ENCODE peak calls at places on chromosomes 1 and 21, in ten cellular contexts. V, R, F, T, Y, U, O, K, A and P are unnamed samples.

GRCh38 chr1:67780637-67781036 is 52.6 kb downstream of the GNG12 start:
- DNase-seq in V (no peak), R (no peak), F (no peak), T (no peak), Y (no peak), U (no peak), O (no peak), K (no peak), A (no peak), P (no peak)

GRCh38 chr1:159212596-159212995 is 7.9 kb downstream of the ACKR1 start:
- DNase-seq in V (no peak), R (no peak), F (no peak), T (no peak), Y (no peak), U (no peak), O (no peak), K (no peak), A (no peak), P (peak)

GRCh38 chr1:147491098-147491497 is 50.2 kb upstream of the BCL9 start:
- DNase-seq in V (no peak), R (no peak), F (no peak), T (no peak), Y (no peak), U (no peak), O (no peak), K (no peak), A (no peak), P (no peak)

GRCh38 chr21:39385299-39386145 is 36.6 kb upstream of the HMGN1 start:
- DNase-seq in V (peak), R (no peak), F (peak), T (no peak), Y (peak), U (no peak), O (peak), K (peak), A (no peak), P (peak)

GRCh38 chr1:117683571-117684285 is 77.9 kb downstream of the TENT5C start:
- DNase-seq in V (peak), R (no peak), F (no peak), T (no peak), Y (no peak), U (no peak), O (no peak), K (peak), A (no peak), P (no peak)

GRCh38 chr1:219174672-219175564 is 1.2 kb downstream of the LYPLAL1 start:
- DNase-seq in V (peak), R (peak), F (peak), T (no peak), Y (peak), U (peak), O (peak), K (peak), A (no peak), P (peak)

GRCh38 chr1:170670751-170671628 is 7.1 kb downstream of the PRRX1 start:
- DNase-seq in V (no peak), R (no peak), F (no peak), T (no peak), Y (peak), U (peak), O (peak), K (no peak), A (peak), P (no peak)

GRCh38 chr1:54985556-54985955 is 5.1 kb downstream of the TMEM61 start:
- DNase-seq in V (no peak), R (no peak), F (no peak), T (no peak), Y (no peak), U (no peak), O (no peak), K (no peak), A (no peak), P (no peak)

GRCh38 chr1:27402349-27402754 is 9.9 kb downstream of the GPR3 start:
- DNase-seq in V (peak), R (no peak), F (peak), T (peak), Y (peak), U (peak), O (no peak), K (no peak), A (no peak), P (peak)

GRCh38 chr1:152189657-152190442 is 30.8 kb upstream of the RPTN start:
- DNase-seq in V (peak), R (no peak), F (peak), T (peak), Y (peak), U (peak), O (peak), K (peak), A (no peak), P (peak)

GRCh38 chr1:61078611-61079010 is 3.8 kb upstream of the NFIA start:
- DNase-seq in V (peak), R (no peak), F (no peak), T (no peak), Y (peak), U (peak), O (no peak), K (no peak), A (no peak), P (no peak)

GRCh38 chr1:66750578-66750977 is 1.7 kb upstream of the DYNLT5 start:
- DNase-seq in V (no peak), R (no peak), F (no peak), T (no peak), Y (peak), U (no peak), O (no peak), K (no peak), A (no peak), P (no peak)

GRCh38 chr1:196393742-196394141 is 214.5 kb downstream of the KCNT2 start:
- DNase-seq in V (peak), R (peak), F (no peak), T (no peak), Y (peak), U (no peak), O (peak), K (peak), A (no peak), P (peak)

GRCh38 chr1:189206617-189207016 is 1271.0 kb downstream of the BRINP3 start:
- DNase-seq in V (peak), R (no peak), F (no peak), T (no peak), Y (no peak), U (no peak), O (no peak), K (no peak), A (no peak), P (no peak)

GRCh38 chr1:169779970-169780369 is 14.7 kb downstream of the METTL18 start:
- DNase-seq in V (peak), R (no peak), F (no peak), T (no peak), Y (peak), U (no peak), O (peak), K (peak), A (no peak), P (peak)

GRCh38 chr1:168348146-168348709 is 67.6 kb downstream of the TBX19 start:
- DNase-seq in V (no peak), R (no peak), F (no peak), T (peak), Y (peak), U (peak), O (no peak), K (no peak), A (no peak), P (peak)

GRCh38 chr1:63916485-63917360 is 142.9 kb downstream of the ROR1 start:
- DNase-seq in V (no peak), R (no peak), F (no peak), T (no peak), Y (no peak), U (no peak), O (no peak), K (no peak), A (no peak), P (no peak)

GRCh38 chr1:30359821-30360220 is 363.6 kb downstream of the MATN1 start:
- DNase-seq in V (no peak), R (no peak), F (no peak), T (no peak), Y (no peak), U (no peak), O (no peak), K (no peak), A (no peak), P (no peak)

GRCh38 chr1:60541831-60542532 is 468.4 kb upstream of the C1orf87 start:
- DNase-seq in V (no peak), R (no peak), F (no peak), T (no peak), Y (peak), U (no peak), O (no peak), K (no peak), A (no peak), P (no peak)

GRCh38 chr1:147270721-147271120 is 28.2 kb downstream of the CHD1L start:
- DNase-seq in V (no peak), R (no peak), F (no peak), T (no peak), Y (no peak), U (no peak), O (no peak), K (no peak), A (no peak), P (no peak)

GRCh38 chr1:24373710-24374109 is 39.9 kb downstream of the STPG1 start:
- DNase-seq in V (no peak), R (peak), F (no peak), T (no peak), Y (no peak), U (no peak), O (no peak), K (no peak), A (no peak), P (no peak)

GRCh38 chr1:77948841-77949424 is 29.9 kb downstream of the FUBP1 start:
- DNase-seq in V (peak), R (peak), F (peak), T (no peak), Y (peak), U (no peak), O (peak), K (peak), A (no peak), P (no peak)

GRCh38 chr1:29931477-29932175 is 695.3 kb downstream of the PTPRU start:
- DNase-seq in V (no peak), R (no peak), F (no peak), T (no peak), Y (no peak), U (no peak), O (no peak), K (no peak), A (no peak), P (no peak)

GRCh38 chr1:99968214-99968613 is 1.6 kb upstream of the SLC35A3 start:
- DNase-seq in V (no peak), R (no peak), F (no peak), T (no peak), Y (no peak), U (no peak), O (no peak), K (no peak), A (no peak), P (no peak)

GRCh38 chr1:170071378-170071777 is 3.1 kb downstream of the KIFAP3 start:
- DNase-seq in V (no peak), R (no peak), F (no peak), T (no peak), Y (no peak), U (no peak), O (no peak), K (no peak), A (no peak), P (no peak)

GRCh38 chr1:3746784-3747521 is 5.3 kb upstream of the CCDC27 start:
- DNase-seq in V (peak), R (peak), F (peak), T (peak), Y (peak), U (peak), O (peak), K (peak), A (peak), P (peak)

GRCh38 chr1:85289207-85289847 is 12.9 kb upstream of the BCL10 start:
- DNase-seq in V (peak), R (peak), F (no peak), T (no peak), Y (peak), U (peak), O (peak), K (peak), A (no peak), P (peak)

GRCh38 chr1:163162281-163162937 is 40.3 kb downstream of the RGS5 start:
- DNase-seq in V (peak), R (no peak), F (no peak), T (no peak), Y (no peak), U (no peak), O (no peak), K (peak), A (no peak), P (no peak)

GRCh38 chr1:42264791-42265190 is 70.2 kb downstream of the FOXJ3 start:
- DNase-seq in V (no peak), R (no peak), F (no peak), T (no peak), Y (no peak), U (no peak), O (no peak), K (no peak), A (no peak), P (no peak)

GRCh38 chr1:98048234-98048633 is 127.4 kb upstream of the DPYD start:
- DNase-seq in V (peak), R (no peak), F (peak), T (peak), Y (peak), U (peak), O (peak), K (peak), A (peak), P (peak)

GRCh38 chr1:49136738-49137251 is 360.1 kb upstream of the BEND5 start:
- DNase-seq in V (no peak), R (no peak), F (no peak), T (no peak), Y (no peak), U (no peak), O (no peak), K (no peak), A (no peak), P (no peak)

GRCh38 chr1:94543893-94544635 is 2.5 kb upstream of the F3 start:
- DNase-seq in V (peak), R (no peak), F (no peak), T (no peak), Y (no peak), U (no peak), O (peak), K (peak), A (no peak), P (peak)

GRCh38 chr1:2314297-2314802 is 77.0 kb downstream of the MORN1 start:
- DNase-seq in V (peak), R (no peak), F (peak), T (no peak), Y (no peak), U (no peak), O (no peak), K (no peak), A (peak), P (peak)

DNA sequence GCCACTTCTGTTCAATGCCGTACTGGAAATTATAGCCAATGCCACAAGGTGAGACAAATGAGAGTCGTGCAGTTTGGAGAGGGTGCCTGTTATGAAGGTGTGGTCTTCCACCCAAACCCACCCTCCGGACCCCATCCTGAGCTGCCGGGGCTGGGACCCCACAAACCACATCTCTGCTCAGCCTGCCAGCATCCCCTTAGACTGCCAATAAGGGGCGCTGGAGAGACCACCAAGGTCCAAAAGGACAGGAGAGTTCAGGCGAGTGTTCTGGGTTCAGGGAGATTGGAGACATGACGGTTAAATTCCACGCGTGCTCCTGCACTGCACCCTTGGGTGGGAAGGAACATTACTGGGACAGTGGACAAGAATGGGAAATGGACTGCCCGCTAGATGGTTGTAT is 48.7 kb upstream of the COL18A1 start:
- DNase-seq in V (no peak), R (no peak), F (no peak), T (no peak), Y (no peak), U (peak), O (no peak), K (no peak), A (no peak), P (no peak)
- TF ChIP-seq CTCF in V (no peak), R (peak), F (peak), T (no peak), Y (no peak), U (peak), O (peak), K (no peak), A (peak), P (no peak)

DNA sequence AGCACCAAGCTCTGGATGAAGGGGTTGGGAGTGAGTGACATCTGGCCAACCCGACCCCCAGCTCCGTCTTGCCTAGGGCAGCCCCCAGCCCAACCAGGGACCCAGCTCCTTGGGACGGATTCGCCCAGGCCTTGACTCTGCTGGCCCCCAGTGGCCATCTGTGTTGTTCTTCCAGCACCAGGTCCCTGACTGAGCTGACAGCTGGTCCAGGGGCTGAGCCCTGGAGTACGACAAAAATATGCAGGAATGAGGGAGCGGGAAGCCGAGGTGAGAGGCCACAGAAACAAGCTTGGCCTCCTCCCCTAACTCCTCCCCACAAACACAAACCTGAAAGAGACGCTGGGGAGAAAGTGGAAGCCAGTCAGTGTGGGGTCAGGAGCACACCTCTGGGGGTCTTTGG is 55.0 kb upstream of the PAX7 start:
- DNase-seq in V (peak), R (no peak), F (peak), T (no peak), Y (peak), U (peak), O (peak), K (no peak), A (peak), P (no peak)
- TF ChIP-seq CTCF in V (peak), R (no peak), F (peak), T (no peak), Y (peak), U (peak), O (peak), K (peak), A (peak), P (no peak)

DNA sequence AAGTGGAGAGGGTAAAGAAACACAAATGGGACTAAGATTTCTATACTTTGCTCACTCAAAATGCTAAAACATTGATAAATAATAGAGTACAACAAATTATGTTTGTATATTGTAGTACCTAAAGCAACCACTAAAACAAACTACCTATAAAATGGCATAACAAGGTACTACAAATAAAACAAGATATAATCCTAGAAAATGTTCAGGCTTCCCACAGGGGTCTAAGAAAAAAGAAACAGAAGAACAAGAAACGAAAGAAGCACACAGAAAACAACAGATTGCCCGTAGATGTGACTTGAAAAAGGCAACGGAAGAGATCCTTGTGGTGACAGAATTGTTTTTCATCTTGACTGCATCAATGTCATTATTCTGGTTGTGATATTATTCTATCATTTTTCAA is 63.3 kb upstream of the ADGRL4 start:
- DNase-seq in V (no peak), R (no peak), F (no peak), T (no peak), Y (no peak), U (no peak), O (no peak), K (no peak), A (no peak), P (no peak)
- TF ChIP-seq CTCF in V (no peak), R (peak), F (no peak), T (no peak), Y (no peak), U (no peak), O (peak), K (peak), A (peak), P (peak)

GRCh38 chr1:247287460-247287859 is 31.6 kb downstream of the VN1R5 start:
- DNase-seq in V (no peak), R (no peak), F (no peak), T (no peak), Y (no peak), U (peak), O (no peak), K (no peak), A (no peak), P (no peak)
- TF ChIP-seq CTCF in V (no peak), R (no peak), F (peak), T (no peak), Y (no peak), U (peak), O (peak), K (no peak), A (no peak), P (no peak)